ENCODE peak calls at places on chromosome 10, in ten cellular contexts. G is RPMI8226; D is activated T-helper 1 cell treated with anti-CD3 and anti-CD28 coated beads, Interleukin-2, amount 50 U/mL, for 16 hours; O is NK-92 treated with Interleukin-12 subunit alpha and Interleukin-12 subunit beta, amount 100 ng/mL, for 24 hours; W is Right ventricle myocardium superior; P is GM04503; V is ureter; F is astrocyte of the spinal cord; U is GM18507; K is M059J. A is an unnamed sample.

GRCh38 chr10:70843333-70843732 is 27.6 kb downstream of the SGPL1 start:
- DNase-seq in G (no peak), D (no peak), O (no peak), W (no peak), P (no peak), V (no peak), F (no peak), U (no peak), K (no peak), A (no peak)

GRCh38 chr10:68955414-68955785 is 570 bp upstream of the DDX21 start:
- DNase-seq in G (no peak), D (peak), O (no peak), W (no peak), P (no peak), V (no peak), F (no peak), U (no peak), K (no peak), A (no peak)

GRCh38 chr10:11335881-11336430 is 275.5 kb downstream of the USP6NL start:
- DNase-seq in G (no peak), D (no peak), O (no peak), W (no peak), P (no peak), V (no peak), F (no peak), U (no peak), K (no peak), A (no peak)

GRCh38 chr10:22590115-22590514 is 124.3 kb downstream of the PIP4K2A start:
- DNase-seq in G (no peak), D (no peak), O (no peak), W (no peak), P (no peak), V (no peak), F (no peak), U (no peak), K (no peak), A (no peak)

GRCh38 chr10:114507449-114507848 is 103.1 kb upstream of the AFAP1L2 start:
- DNase-seq in G (peak), D (no peak), O (no peak), W (peak), P (no peak), V (peak), F (no peak), U (no peak), K (no peak), A (no peak)

GRCh38 chr10:13268841-13269240 is 31.0 kb downstream of the PHYH start:
- DNase-seq in G (no peak), D (no peak), O (no peak), W (no peak), P (no peak), V (no peak), F (no peak), U (no peak), K (no peak), A (no peak)

GRCh38 chr10:13815766-13816165 is 229.0 kb downstream of the PRPF18 start:
- DNase-seq in G (no peak), D (no peak), O (no peak), W (no peak), P (no peak), V (no peak), F (peak), U (no peak), K (peak), A (no peak)

GRCh38 chr10:13808556-13809391 is 222.0 kb downstream of the PRPF18 start:
- DNase-seq in G (peak), D (no peak), O (no peak), W (no peak), P (no peak), V (no peak), F (peak), U (no peak), K (peak), A (no peak)

GRCh38 chr10:110664483-110665420 is 20.6 kb downstream of the RBM20 start:
- DNase-seq in G (no peak), D (no peak), O (no peak), W (no peak), P (peak), V (no peak), F (peak), U (no peak), K (peak), A (no peak)

GRCh38 chr10:91856637-91857036 is 52.6 kb downstream of the FGFBP3 start:
- DNase-seq in G (peak), D (no peak), O (no peak), W (no peak), P (no peak), V (no peak), F (no peak), U (no peak), K (peak), A (no peak)

A was measured in GM12892.